ENCODE peak calls at places on chromosomes 13 and 19, in seven cellular contexts. V, D, Q, K, W, U and X are unnamed samples.

GRCh38 chr13:105579821-105580707 is 955.4 kb downstream of the EFNB2 start:
- DNase-seq in W (no peak), Q (no peak), V (peak; percentile 17), D (no peak), U (no peak), K (no peak), X (peak; percentile 92)

GRCh38 chr13:77579971-77580370 is 44.5 kb downstream of the SCEL start:
- DNase-seq in V (no peak), K (no peak), U (no peak), Q (no peak), W (no peak), D (no peak), X (no peak)

GRCh38 chr19:13849991-13850909 is 26.7 kb upstream of the NANOS3 start:
- DNase-seq in D (peak; percentile 76), U (no peak), W (peak; percentile 63), V (peak; percentile 79), Q (no peak), K (peak; percentile 77), X (no peak)

GRCh38 chr19:46224773-46225172 is 4.8 kb upstream of the IGFL1 start:
- DNase-seq in D (no peak), W (no peak), U (no peak), K (no peak), Q (no peak), V (no peak), X (no peak)

GRCh38 chr13:23547000-23547590 is 23.1 kb upstream of the TNFRSF19 start:
- DNase-seq in Q (peak; percentile 31), U (no peak), D (no peak), W (no peak), K (no peak), V (peak; percentile 29), X (no peak)

GRCh38 chr13:30520571-30520970 is 54.8 kb upstream of the HMGB1 start:
- DNase-seq in W (no peak), D (no peak), K (no peak), V (peak; percentile 85), U (no peak), Q (peak; percentile 67), X (peak; percentile 63)

GRCh38 chr19:42596391-42597071 is 1.8 kb upstream of the CEACAM8 start:
- DNase-seq in D (no peak), V (peak; percentile 16), K (no peak), Q (no peak), W (peak; percentile 12), U (peak; percentile 11), X (peak; percentile 8)

GRCh38 chr19:7888145-7888825 is at the start of gene LRRC8E:
- DNase-seq in W (no peak), U (no peak), D (no peak), V (peak; percentile 62), K (no peak), Q (peak; percentile 49), X (peak; percentile 52)

GRCh38 chr19:36377541-36378178 is 1.3 kb downstream of the ZFP14 start:
- DNase-seq in K (no peak), Q (no peak), V (no peak), D (no peak), W (no peak), U (no peak), X (no peak)

GRCh38 chr13:98877466-98877865 is 100.4 kb downstream of the DOCK9 start:
- DNase-seq in W (no peak), D (no peak), K (no peak), Q (no peak), U (no peak), V (no peak), X (no peak)

GRCh38 chr13:83839158-83839557 is 43.1 kb downstream of the SLITRK1 start:
- DNase-seq in D (no peak), K (no peak), W (no peak), U (no peak), V (no peak), Q (no peak), X (no peak)

GRCh38 chr13:58889474-58889873 is 1257.9 kb downstream of the PCDH17 start:
- DNase-seq in K (no peak), W (no peak), U (no peak), Q (no peak), V (no peak), D (no peak), X (no peak)

GRCh38 chr13:105907319-105908019 is 628.0 kb downstream of the EFNB2 start:
- DNase-seq in D (no peak), K (no peak), V (no peak), W (no peak), U (no peak), Q (no peak), X (no peak)

GRCh38 chr19:10701955-10702307 is 692 bp downstream of the QTRT1 start:
- DNase-seq in K (no peak), U (no peak), Q (no peak), V (no peak), D (no peak), W (no peak), X (no peak)

GRCh38 chr19:8663920-8664670 is 33.7 kb downstream of the NFILZ start:
- DNase-seq in D (no peak), W (peak; percentile 25), U (no peak), Q (no peak), K (no peak), V (no peak), X (no peak)

GRCh38 chr13:98532254-98532653 is 44.7 kb downstream of the STK24 start:
- DNase-seq in K (no peak), W (no peak), Q (no peak), D (no peak), U (no peak), V (no peak), X (no peak)

GRCh38 chr13:72180253-72180952 is 313.4 kb upstream of the DACH1 start:
- DNase-seq in K (no peak), D (no peak), V (peak; percentile 29), W (no peak), Q (peak; percentile 92), U (no peak), X (peak; percentile 74)

GRCh38 chr13:31015207-31015606 is 82.8 kb downstream of the TEX26 start:
- DNase-seq in Q (no peak), V (no peak), U (no peak), W (no peak), D (no peak), K (no peak), X (no peak)

GRCh38 chr19:49400034-49400433 is 12.0 kb downstream of the KASH5 start:
- DNase-seq in U (no peak), W (no peak), Q (no peak), V (peak; percentile 19), K (no peak), D (no peak), X (peak; percentile 34)

DNA sequence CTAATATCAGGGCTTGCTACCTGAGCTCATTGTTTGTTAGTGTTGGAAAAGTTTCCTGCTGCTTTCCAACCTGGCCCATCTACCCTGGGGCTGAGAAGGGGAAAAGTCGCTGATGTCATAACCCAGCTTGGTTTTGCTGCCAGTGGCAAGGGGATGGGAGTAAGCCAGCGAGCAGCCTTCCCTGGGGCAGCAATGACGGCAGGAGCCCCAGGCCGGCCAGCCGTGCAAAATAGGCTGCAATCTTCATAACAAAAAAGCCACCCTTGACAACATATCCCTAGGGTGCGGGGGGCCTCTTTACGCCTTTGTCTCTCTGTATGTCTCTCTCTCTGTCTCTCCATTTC is 30.1 kb downstream of the SERP2 start:
- DNase-seq in Q (no peak), D (no peak), W (no peak), K (no peak), V (no peak), U (no peak), X (no peak)
- H3K4me3 ChIP-seq in Q (no peak overlapping the region), D (no peak overlapping the region), W (no peak overlapping the region), K (no peak overlapping the region), V (no peak overlapping the region), U (no peak overlapping the region), X (no peak overlapping the region)

GRCh38 chr13:85819513-85819912 is 20.3 kb upstream of the SLITRK6 start:
- DNase-seq in Q (no peak), W (no peak), V (no peak), K (no peak), U (no peak), D (no peak), X (no peak)

GRCh38 chr13:85812282-85812681 is 13.1 kb upstream of the SLITRK6 start:
- DNase-seq in K (no peak), D (no peak), Q (no peak), U (no peak), V (no peak), W (no peak), X (no peak)

GRCh38 chr13:85816413-85816812 is 17.2 kb upstream of the SLITRK6 start:
- DNase-seq in Q (no peak), K (no peak), U (no peak), V (no peak), W (no peak), D (no peak), X (peak; percentile 28)
- TF ChIP-seq CTCF in Q (no peak), K (no peak), U (no peak), V (no peak), W (no peak), D (no peak), X (no peak)

GRCh38 chr19:3046621-3047306 is 15.5 kb downstream of the TLE5 start:
- DNase-seq in U (no peak), Q (no peak), K (peak; percentile 39), D (no peak), W (no peak), V (no peak), X (no peak)
- H3K4me3 ChIP-seq in U (no peak overlapping the region), Q (no peak overlapping the region), K (peak overlapping the region; percentile 46), D (peak overlapping the region; percentile 59), W (peak overlapping the region; percentile 43), V (no peak overlapping the region), X (no peak overlapping the region)

DNA sequence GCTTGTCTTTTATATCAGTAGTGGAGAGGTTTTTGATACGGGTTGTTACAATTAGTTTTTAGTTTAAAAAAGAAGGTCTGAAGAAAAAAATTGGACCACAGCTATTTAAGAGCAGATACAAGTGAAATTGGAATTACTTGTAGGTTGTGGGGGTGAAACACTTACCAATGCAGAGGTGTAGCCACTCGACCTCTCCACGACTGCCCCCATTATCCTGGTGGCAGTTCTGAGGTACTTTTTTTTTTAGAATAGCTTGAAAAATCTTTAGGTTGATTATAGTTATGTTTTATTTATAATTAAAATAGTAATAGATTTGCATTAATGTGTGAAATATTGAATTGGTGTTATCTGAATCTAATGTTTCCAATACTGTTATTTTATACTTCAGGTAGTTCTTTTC is 60.7 kb downstream of the PAN3 start:
- DNase-seq in W (no peak), U (no peak), Q (no peak), V (no peak), K (no peak), D (no peak), X (no peak)
- TF ChIP-seq CTCF in W (no peak), U (no peak), Q (no peak), V (peak; percentile 11), K (no peak), D (no peak), X (no peak)